ENCODE peak calls at places on chromosomes 7 and 10, in four cellular contexts. H, B, W and Z are unnamed samples.

GRCh38 chr10:121865554-121865953 is 62.3 kb downstream of the ATE1 start:
- DNase-seq in H (no peak), B (no peak), W (no peak), Z (no peak)

GRCh38 chr10:69327463-69328345 is 49.4 kb downstream of the HK1 start:
- DNase-seq in H (peak), B (peak), W (peak), Z (no peak)

GRCh38 chr10:97217299-97217698 is 31.5 kb upstream of the SLIT1 start:
- DNase-seq in H (no peak), B (no peak), W (no peak), Z (no peak)

GRCh38 chr10:72056113-72056512 is 32.2 kb downstream of the SPOCK2 start:
- DNase-seq in H (no peak), B (no peak), W (no peak), Z (no peak)

GRCh38 chr10:36880898-36881297 is 244.5 kb upstream of the ANKRD30A start:
- DNase-seq in H (peak), B (no peak), W (peak), Z (peak)

GRCh38 chr10:18968196-18968595 is 80.4 kb upstream of the MALRD1 start:
- DNase-seq in H (peak), B (no peak), W (no peak), Z (no peak)

GRCh38 chr7:141184532-141185190 is 110.8 kb downstream of the TMEM178B start:
- DNase-seq in H (no peak), B (no peak), W (no peak), Z (no peak)

GRCh38 chr7:25059576-25059975 is 65.5 kb downstream of the CYCS start:
- DNase-seq in H (no peak), B (no peak), W (no peak), Z (no peak)

GRCh38 chr10:122494833-122495232 is 33.5 kb downstream of the HTRA1 start:
- DNase-seq in H (peak), B (no peak), W (no peak), Z (peak)

GRCh38 chr10:117134084-117135025 is 3.7 kb downstream of the VAX1 start:
- DNase-seq in H (no peak), B (no peak), W (no peak), Z (peak)

GRCh38 chr7:115548756-115549155 is 481.8 kb downstream of the TFEC start:
- DNase-seq in H (peak), B (no peak), W (no peak), Z (no peak)

GRCh38 chr10:68271104-68271882 is 39.4 kb upstream of the ATOH7 start:
- DNase-seq in H (peak), B (no peak), W (no peak), Z (no peak)

GRCh38 chr7:4906682-4907081 is 23.2 kb upstream of the RADIL start:
- DNase-seq in H (no peak), B (no peak), W (no peak), Z (peak)

GRCh38 chr10:36469585-36469984 is 655.8 kb upstream of the ANKRD30A start:
- DNase-seq in H (peak), B (no peak), W (no peak), Z (peak)

GRCh38 chr7:91824201-91824600 is 56.3 kb downstream of the MTERF1 start:
- DNase-seq in H (no peak), B (no peak), W (no peak), Z (no peak)

GRCh38 chr10:55274367-55274766 is 473.3 kb upstream of the PCDH15 start:
- DNase-seq in H (no peak), B (no peak), W (no peak), Z (no peak)

GRCh38 chr7:92421676-92422435 is 25.4 kb upstream of the GATAD1 start:
- DNase-seq in H (no peak), B (no peak), W (no peak), Z (no peak)

GRCh38 chr7:144957998-144958397 is 122.1 kb upstream of the TPK1 start:
- DNase-seq in H (no peak), B (no peak), W (no peak), Z (no peak)

GRCh38 chr7:157097056-157097329 is 41.7 kb upstream of the UBE3C start:
- DNase-seq in H (no peak), B (no peak), W (no peak), Z (no peak)

GRCh38 chr10:30431435-30431911 is 2.5 kb upstream of the MAP3K8 start:
- DNase-seq in H (peak), B (no peak), W (no peak), Z (peak)

GRCh38 chr10:12846718-12847117 is 154.8 kb downstream of the CCDC3 start:
- DNase-seq in H (peak), B (no peak), W (no peak), Z (peak)

GRCh38 chr7:11923376-11923922 is 91.5 kb upstream of the THSD7A start:
- DNase-seq in H (no peak), B (no peak), W (peak), Z (no peak)

GRCh38 chr10:13731799-13732198 is 145.0 kb downstream of the PRPF18 start:
- DNase-seq in H (no peak), B (no peak), W (no peak), Z (no peak)

GRCh38 chr7:7653568-7654187 is 13.1 kb downstream of the UMAD1 start:
- DNase-seq in H (no peak), B (no peak), W (no peak), Z (peak)

GRCh38 chr10:127999801-128000200 is 92.9 kb downstream of the PTPRE start:
- DNase-seq in H (no peak), B (no peak), W (no peak), Z (no peak)

GRCh38 chr7:64990216-64990615 is 620 bp downstream of the ZNF117 start:
- DNase-seq in H (no peak), B (no peak), W (no peak), Z (no peak)

GRCh38 chr7:3650844-3651243 is 349.8 kb downstream of the SDK1 start:
- DNase-seq in H (peak), B (no peak), W (no peak), Z (no peak)

GRCh38 chr10:124619195-124619594 is 125.0 kb downstream of the FAM53B start:
- DNase-seq in H (peak), B (no peak), W (no peak), Z (no peak)

GRCh38 chr10:103102195-103102594 is 90.9 kb downstream of the NT5C2 start:
- DNase-seq in H (peak), B (no peak), W (no peak), Z (peak)

GRCh38 chr7:90209776-90210175 is 1.8 kb upstream of the STEAP2 start:
- DNase-seq in H (peak), B (no peak), W (no peak), Z (no peak)

GRCh38 chr7:29596593-29597178 is 33.1 kb downstream of the PRR15 start:
- DNase-seq in H (peak), B (no peak), W (no peak), Z (peak)

GRCh38 chr10:49512121-49512809 is 26.7 kb downstream of the ERCC6 start:
- DNase-seq in H (peak), B (no peak), W (no peak), Z (no peak)

GRCh38 chr10:69242844-69243212 is 22.7 kb downstream of the HKDC1 start:
- DNase-seq in H (peak), B (no peak), W (peak), Z (no peak)

GRCh38 chr10:49741108-49741995 is 20.8 kb downstream of the OGDHL start:
- DNase-seq in H (no peak), B (no peak), W (no peak), Z (no peak)

GRCh38 chr7:156461881-156462665 is 178.5 kb upstream of the RNF32 start:
- DNase-seq in H (no peak), B (no peak), W (no peak), Z (no peak)

GRCh38 chr7:50832744-50833143 is 50.0 kb upstream of the GRB10 start:
- DNase-seq in H (peak), B (no peak), W (no peak), Z (no peak)

GRCh38 chr7:272108-272615 is 17.8 kb upstream of the FOXL3 start:
- DNase-seq in H (no peak), B (no peak), W (no peak), Z (no peak)

GRCh38 chr10:119135517-119135890 is 30.0 kb downstream of the SFXN4 start:
- DNase-seq in H (no peak), B (no peak), W (no peak), Z (no peak)